ENCODE peak calls at places on chromosomes 12 and 14, in five cellular contexts. One of them, this sample, is unnamed.

GRCh38 chr14:96851694-96852381 is 54.7 kb downstream of the VRK1 start:
- DNase-seq in activated B cell treated with CpG ODN at 0.5 μM for 24 hours: no peak
- DNase-seq in colonic mucosa: no peak
- DNase-seq in mucosa of descending colon: no peak
- DNase-seq in fibroblast of lung: no peak
- DNase-seq in this sample: no peak

GRCh38 chr12:59940676-59941342 is 345.0 kb downstream of the SLC16A7 start:
- DNase-seq in activated B cell treated with CpG ODN at 0.5 μM for 24 hours: no peak
- DNase-seq in colonic mucosa: no peak
- DNase-seq in mucosa of descending colon: no peak
- DNase-seq in fibroblast of lung: no peak
- DNase-seq in this sample: no peak

GRCh38 chr14:63344336-63344735 is 25.6 kb upstream of the GPHB5 start:
- DNase-seq in activated B cell treated with CpG ODN at 0.5 μM for 24 hours: no peak
- DNase-seq in colonic mucosa: no peak
- DNase-seq in mucosa of descending colon: no peak
- DNase-seq in fibroblast of lung: no peak
- DNase-seq in this sample: no peak

GRCh38 chr12:2018401-2018800 is 14.1 kb upstream of the DCP1B start:
- DNase-seq in activated B cell treated with CpG ODN at 0.5 μM for 24 hours: no peak
- DNase-seq in colonic mucosa: no peak
- DNase-seq in mucosa of descending colon: no peak
- DNase-seq in fibroblast of lung: no peak
- DNase-seq in this sample: no peak

GRCh38 chr12:4288296-4289019 is 14.9 kb downstream of the CCND2 start:
- DNase-seq in activated B cell treated with CpG ODN at 0.5 μM for 24 hours: no peak
- DNase-seq in colonic mucosa: no peak
- DNase-seq in mucosa of descending colon: peak
- DNase-seq in fibroblast of lung: no peak
- DNase-seq in this sample: no peak

GRCh38 chr14:28756896-28757570 is 9.6 kb upstream of the FOXG1 start:
- DNase-seq in activated B cell treated with CpG ODN at 0.5 μM for 24 hours: no peak
- DNase-seq in colonic mucosa: no peak
- DNase-seq in mucosa of descending colon: no peak
- DNase-seq in fibroblast of lung: peak
- DNase-seq in this sample: no peak

GRCh38 chr12:91442535-91442934 is 259.9 kb upstream of the DCN start:
- DNase-seq in activated B cell treated with CpG ODN at 0.5 μM for 24 hours: no peak
- DNase-seq in colonic mucosa: no peak
- DNase-seq in mucosa of descending colon: no peak
- DNase-seq in fibroblast of lung: no peak
- DNase-seq in this sample: no peak

GRCh38 chr12:120283318-120283717 is 8.4 kb downstream of the RNU4-2 start:
- DNase-seq in activated B cell treated with CpG ODN at 0.5 μM for 24 hours: no peak
- DNase-seq in colonic mucosa: no peak
- DNase-seq in mucosa of descending colon: no peak
- DNase-seq in fibroblast of lung: no peak
- DNase-seq in this sample: no peak

GRCh38 chr12:90945070-90945649 is 9.8 kb downstream of the CCER1 start:
- DNase-seq in activated B cell treated with CpG ODN at 0.5 μM for 24 hours: no peak
- DNase-seq in colonic mucosa: no peak
- DNase-seq in mucosa of descending colon: no peak
- DNase-seq in fibroblast of lung: peak
- DNase-seq in this sample: no peak

GRCh38 chr14:88821378-88821777 is 3.1 kb upstream of the TTC8 start:
- DNase-seq in activated B cell treated with CpG ODN at 0.5 μM for 24 hours: no peak
- DNase-seq in colonic mucosa: no peak
- DNase-seq in mucosa of descending colon: no peak
- DNase-seq in fibroblast of lung: no peak
- DNase-seq in this sample: no peak

GRCh38 chr14:73725116-73726024 is 11.2 kb upstream of the PNMA1 start:
- DNase-seq in activated B cell treated with CpG ODN at 0.5 μM for 24 hours: no peak
- DNase-seq in colonic mucosa: no peak
- DNase-seq in mucosa of descending colon: no peak
- DNase-seq in fibroblast of lung: peak
- DNase-seq in this sample: no peak

GRCh38 chr12:93805736-93806141 is 128.6 kb downstream of the CRADD start:
- DNase-seq in activated B cell treated with CpG ODN at 0.5 μM for 24 hours: no peak
- DNase-seq in colonic mucosa: no peak
- DNase-seq in mucosa of descending colon: no peak
- DNase-seq in fibroblast of lung: no peak
- DNase-seq in this sample: no peak

GRCh38 chr12:131882804-131883520 is 11.5 kb upstream of the ULK1 start:
- DNase-seq in activated B cell treated with CpG ODN at 0.5 μM for 24 hours: no peak
- DNase-seq in colonic mucosa: no peak
- DNase-seq in mucosa of descending colon: no peak
- DNase-seq in fibroblast of lung: no peak
- DNase-seq in this sample: no peak

GRCh38 chr12:120199595-120200306 is 1.2 kb downstream of the RPLP0 start:
- DNase-seq in activated B cell treated with CpG ODN at 0.5 μM for 24 hours: no peak
- DNase-seq in colonic mucosa: no peak
- DNase-seq in mucosa of descending colon: no peak
- DNase-seq in fibroblast of lung: peak
- DNase-seq in this sample: no peak

GRCh38 chr12:18158774-18159557 is 69.0 kb upstream of the RERGL start:
- DNase-seq in activated B cell treated with CpG ODN at 0.5 μM for 24 hours: no peak
- DNase-seq in colonic mucosa: peak
- DNase-seq in mucosa of descending colon: no peak
- DNase-seq in fibroblast of lung: peak
- DNase-seq in this sample: no peak

GRCh38 chr12:75979181-75979580 is 52.4 kb downstream of the PHLDA1 start:
- DNase-seq in activated B cell treated with CpG ODN at 0.5 μM for 24 hours: no peak
- DNase-seq in colonic mucosa: no peak
- DNase-seq in mucosa of descending colon: no peak
- DNase-seq in fibroblast of lung: no peak
- DNase-seq in this sample: no peak

GRCh38 chr12:2251485-2252179 is 198.8 kb downstream of the CACNA1C start:
- DNase-seq in activated B cell treated with CpG ODN at 0.5 μM for 24 hours: no peak
- DNase-seq in colonic mucosa: no peak
- DNase-seq in mucosa of descending colon: no peak
- DNase-seq in fibroblast of lung: no peak
- DNase-seq in this sample: no peak

GRCh38 chr14:63678538-63678937 is 36.9 kb upstream of the WDR89 start:
- DNase-seq in activated B cell treated with CpG ODN at 0.5 μM for 24 hours: no peak
- DNase-seq in colonic mucosa: no peak
- DNase-seq in mucosa of descending colon: no peak
- DNase-seq in fibroblast of lung: no peak
- DNase-seq in this sample: no peak

GRCh38 chr14:54252072-54252730 is 144.6 kb upstream of the CDKN3 start:
- DNase-seq in activated B cell treated with CpG ODN at 0.5 μM for 24 hours: no peak
- DNase-seq in colonic mucosa: no peak
- DNase-seq in mucosa of descending colon: no peak
- DNase-seq in fibroblast of lung: peak
- DNase-seq in this sample: no peak

GRCh38 chr14:62168564-62169155 is 406.4 kb downstream of the SNAPC1 start:
- DNase-seq in activated B cell treated with CpG ODN at 0.5 μM for 24 hours: no peak
- DNase-seq in colonic mucosa: no peak
- DNase-seq in mucosa of descending colon: no peak
- DNase-seq in fibroblast of lung: peak
- DNase-seq in this sample: no peak

GRCh38 chr14:91310620-91311283 is 66.2 kb upstream of the GPR68 start:
- DNase-seq in activated B cell treated with CpG ODN at 0.5 μM for 24 hours: no peak
- DNase-seq in colonic mucosa: no peak
- DNase-seq in mucosa of descending colon: no peak
- DNase-seq in fibroblast of lung: no peak
- DNase-seq in this sample: no peak

GRCh38 chr14:101464984-101465794 is 96.1 kb upstream of the DIO3 start:
- DNase-seq in activated B cell treated with CpG ODN at 0.5 μM for 24 hours: no peak
- DNase-seq in colonic mucosa: no peak
- DNase-seq in mucosa of descending colon: no peak
- DNase-seq in fibroblast of lung: no peak
- DNase-seq in this sample: no peak

GRCh38 chr12:53726946-53727309 is 324 bp downstream of the CALCOCO1 start:
- DNase-seq in activated B cell treated with CpG ODN at 0.5 μM for 24 hours: no peak
- DNase-seq in colonic mucosa: no peak
- DNase-seq in mucosa of descending colon: peak
- DNase-seq in fibroblast of lung: peak
- DNase-seq in this sample: no peak

GRCh38 chr12:88658009-88658408 is 77.7 kb upstream of the KITLG start:
- DNase-seq in activated B cell treated with CpG ODN at 0.5 μM for 24 hours: no peak
- DNase-seq in colonic mucosa: peak
- DNase-seq in mucosa of descending colon: no peak
- DNase-seq in fibroblast of lung: peak
- DNase-seq in this sample: no peak

GRCh38 chr12:88314706-88315105 is 172.6 kb downstream of the TMTC3 start:
- DNase-seq in activated B cell treated with CpG ODN at 0.5 μM for 24 hours: no peak
- DNase-seq in colonic mucosa: no peak
- DNase-seq in mucosa of descending colon: no peak
- DNase-seq in fibroblast of lung: no peak
- DNase-seq in this sample: no peak

GRCh38 chr12:123764109-123764508 is 2.0 kb downstream of the DNAH10 start:
- DNase-seq in activated B cell treated with CpG ODN at 0.5 μM for 24 hours: no peak
- DNase-seq in colonic mucosa: no peak
- DNase-seq in mucosa of descending colon: no peak
- DNase-seq in fibroblast of lung: no peak
- DNase-seq in this sample: no peak

DNA sequence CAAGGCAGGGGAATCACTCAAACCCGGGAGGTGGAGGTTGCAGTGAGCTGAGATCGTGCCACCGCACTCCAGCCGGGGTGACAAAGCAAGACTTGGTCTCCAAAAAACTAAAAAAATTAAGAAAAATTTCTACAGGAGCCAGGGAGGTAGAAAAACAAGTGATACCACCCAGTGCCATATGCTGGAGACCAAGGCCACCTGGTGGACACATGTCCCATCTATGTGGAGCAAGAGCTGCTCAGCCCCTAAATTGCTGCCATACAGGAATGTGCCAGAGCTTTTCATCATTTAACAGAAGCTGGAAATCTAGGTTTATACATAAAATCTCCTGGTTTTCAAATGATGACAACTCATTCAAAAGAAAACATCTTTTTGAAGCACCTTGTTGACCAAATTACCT is 61.4 kb upstream of the ELK3 start:
- DNase-seq in activated B cell treated with CpG ODN at 0.5 μM for 24 hours: no peak
- DNase-seq in colonic mucosa: no peak
- DNase-seq in mucosa of descending colon: peak
- DNase-seq in fibroblast of lung: no peak
- DNase-seq in this sample: no peak
- TF ChIP-seq CTCF in activated B cell treated with CpG ODN at 0.5 μM for 24 hours: no peak
- TF ChIP-seq CTCF in colonic mucosa: no peak
- TF ChIP-seq CTCF in mucosa of descending colon: no peak
- TF ChIP-seq CTCF in fibroblast of lung: no peak
- TF ChIP-seq CTCF in this sample: peak

GRCh38 chr12:110922652-110923051 is 2.3 kb upstream of the MYL2 start:
- DNase-seq in activated B cell treated with CpG ODN at 0.5 μM for 24 hours: no peak
- DNase-seq in colonic mucosa: no peak
- DNase-seq in mucosa of descending colon: no peak
- DNase-seq in fibroblast of lung: no peak
- DNase-seq in this sample: no peak

GRCh38 chr12:110921262-110921661 is 883 bp upstream of the MYL2 start:
- DNase-seq in activated B cell treated with CpG ODN at 0.5 μM for 24 hours: no peak
- DNase-seq in colonic mucosa: no peak
- DNase-seq in mucosa of descending colon: no peak
- DNase-seq in fibroblast of lung: peak
- DNase-seq in this sample: no peak

GRCh38 chr12:110923192-110923591 is 2.8 kb upstream of the MYL2 start:
- DNase-seq in activated B cell treated with CpG ODN at 0.5 μM for 24 hours: no peak
- DNase-seq in colonic mucosa: no peak
- DNase-seq in mucosa of descending colon: no peak
- DNase-seq in fibroblast of lung: no peak
- DNase-seq in this sample: no peak

GRCh38 chr12:110920324-110920910 is at the start of gene MYL2:
- DNase-seq in activated B cell treated with CpG ODN at 0.5 μM for 24 hours: no peak
- DNase-seq in colonic mucosa: no peak
- DNase-seq in mucosa of descending colon: no peak
- DNase-seq in fibroblast of lung: no peak
- DNase-seq in this sample: no peak

GRCh38 chr12:110923692-110924334 is 3.4 kb upstream of the MYL2 start:
- DNase-seq in activated B cell treated with CpG ODN at 0.5 μM for 24 hours: no peak
- DNase-seq in colonic mucosa: no peak
- DNase-seq in mucosa of descending colon: no peak
- DNase-seq in fibroblast of lung: no peak
- DNase-seq in this sample: no peak
- TF ChIP-seq CTCF in activated B cell treated with CpG ODN at 0.5 μM for 24 hours: no peak
- TF ChIP-seq CTCF in colonic mucosa: no peak
- TF ChIP-seq CTCF in mucosa of descending colon: no peak
- TF ChIP-seq CTCF in fibroblast of lung: no peak
- TF ChIP-seq CTCF in this sample: no peak

GRCh38 chr12:85462888-85463287 is 182.9 kb downstream of the ALX1 start:
- DNase-seq in activated B cell treated with CpG ODN at 0.5 μM for 24 hours: no peak
- DNase-seq in colonic mucosa: no peak
- DNase-seq in mucosa of descending colon: no peak
- DNase-seq in fibroblast of lung: no peak
- DNase-seq in this sample: no peak

GRCh38 chr12:85466906-85467305 is 186.9 kb downstream of the ALX1 start:
- DNase-seq in activated B cell treated with CpG ODN at 0.5 μM for 24 hours: no peak
- DNase-seq in colonic mucosa: no peak
- DNase-seq in mucosa of descending colon: no peak
- DNase-seq in fibroblast of lung: peak
- DNase-seq in this sample: no peak

DNA sequence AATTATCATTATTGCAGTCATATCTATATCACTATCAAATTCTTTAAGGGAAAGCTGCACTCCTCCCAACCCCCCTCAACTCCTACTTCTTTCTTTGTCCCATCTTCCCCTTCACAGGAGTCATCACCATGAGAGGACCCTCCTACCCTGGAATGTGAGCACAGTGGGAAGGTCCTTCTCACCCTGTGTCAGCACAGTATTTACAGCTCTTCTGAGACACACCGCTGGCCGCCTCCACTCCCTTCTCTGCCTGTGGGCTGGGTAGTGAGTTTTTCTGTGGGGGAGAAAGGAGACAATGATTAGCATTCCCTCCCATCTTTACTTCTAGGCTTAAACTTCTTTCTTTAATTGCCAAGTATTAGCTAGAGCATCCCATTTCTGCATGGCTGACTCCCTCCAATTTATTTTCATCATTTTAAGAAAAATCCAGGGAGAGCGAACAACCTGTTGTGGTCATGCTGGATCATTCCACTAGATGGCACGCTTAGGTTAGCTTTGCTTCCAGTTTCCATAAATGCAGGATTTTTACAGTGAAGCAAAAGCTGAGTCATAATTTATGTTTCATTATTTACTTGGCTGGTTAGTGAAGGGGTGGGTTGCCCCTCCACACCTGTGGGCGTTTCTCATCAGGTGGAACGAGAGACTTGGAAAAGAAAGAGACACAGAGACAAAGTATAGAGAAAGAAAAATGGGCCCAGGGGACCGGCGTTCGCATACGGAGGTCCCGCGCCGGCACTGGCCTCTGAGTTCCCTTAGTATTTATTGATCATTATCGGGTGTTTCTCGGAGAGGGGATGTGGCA is 188.5 kb downstream of the ALX1 start:
- DNase-seq in activated B cell treated with CpG ODN at 0.5 μM for 24 hours: no peak
- DNase-seq in colonic mucosa: peak
- DNase-seq in mucosa of descending colon: no peak
- DNase-seq in fibroblast of lung: peak
- DNase-seq in this sample: no peak
- TF ChIP-seq CTCF in activated B cell treated with CpG ODN at 0.5 μM for 24 hours: no peak
- TF ChIP-seq CTCF in colonic mucosa: peak
- TF ChIP-seq CTCF in mucosa of descending colon: no peak
- TF ChIP-seq CTCF in fibroblast of lung: peak
- TF ChIP-seq CTCF in this sample: peak

DNA sequence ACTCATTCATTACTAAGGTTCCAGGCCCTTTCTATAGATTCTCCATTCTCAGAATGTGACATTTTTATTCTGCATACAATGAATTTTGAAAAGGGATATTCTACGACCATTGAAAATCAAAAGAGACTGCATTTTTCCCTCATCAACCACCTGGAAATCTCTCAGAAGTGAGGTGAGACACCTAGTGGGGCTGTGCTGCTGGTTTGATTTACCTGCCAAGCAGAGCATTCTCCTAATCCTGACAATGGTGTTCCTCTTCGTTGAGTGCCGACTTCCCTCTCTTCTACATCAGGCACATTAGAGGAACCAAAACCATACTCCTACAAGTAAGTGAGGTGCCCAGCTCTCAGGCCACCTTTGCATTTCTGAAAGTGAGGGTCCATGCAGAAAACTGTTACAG is 14.9 kb downstream of the CKB start:
- DNase-seq in activated B cell treated with CpG ODN at 0.5 μM for 24 hours: no peak
- DNase-seq in colonic mucosa: no peak
- DNase-seq in mucosa of descending colon: no peak
- DNase-seq in fibroblast of lung: no peak
- DNase-seq in this sample: no peak
- TF ChIP-seq CTCF in activated B cell treated with CpG ODN at 0.5 μM for 24 hours: no peak
- TF ChIP-seq CTCF in colonic mucosa: no peak
- TF ChIP-seq CTCF in mucosa of descending colon: no peak
- TF ChIP-seq CTCF in fibroblast of lung: no peak
- TF ChIP-seq CTCF in this sample: no peak

This sample was measured in type B pancreatic cell.